ENCODE peak calls at places on chromosomes 12 and 14, in six cellular contexts. One of them, this sample, is unnamed. For H3K4me1, the result is how much of the 10 kb centered on the place peaks cover.

GRCh38 chr14:79325071-79325470 is 886.2 kb downstream of the DIO2 start:
- DNase-seq in colonic mucosa: no peak
- DNase-seq in CD8-positive, alpha-beta T cell: no peak
- DNase-seq in CD4-positive, alpha-beta memory T cell: no peak
- DNase-seq in heart left ventricle: no peak
- DNase-seq in pancreas: no peak
- DNase-seq in this sample: no peak

GRCh38 chr14:91380610-91381371 is 36.8 kb downstream of the CCDC88C start:
- DNase-seq in colonic mucosa: no peak
- DNase-seq in CD8-positive, alpha-beta T cell: no peak
- DNase-seq in CD4-positive, alpha-beta memory T cell: no peak
- DNase-seq in heart left ventricle: peak
- DNase-seq in pancreas: no peak
- DNase-seq in this sample: no peak

GRCh38 chr12:2890388-2891239 is at the start of gene TULP3:
- DNase-seq in colonic mucosa: peak
- DNase-seq in CD8-positive, alpha-beta T cell: peak
- DNase-seq in CD4-positive, alpha-beta memory T cell: peak
- DNase-seq in heart left ventricle: peak
- DNase-seq in pancreas: peak
- DNase-seq in this sample: peak

GRCh38 chr12:66269757-66270383 is 32.4 kb upstream of the HELB start:
- DNase-seq in colonic mucosa: no peak
- DNase-seq in CD8-positive, alpha-beta T cell: no peak
- DNase-seq in CD4-positive, alpha-beta memory T cell: peak
- DNase-seq in heart left ventricle: no peak
- DNase-seq in pancreas: no peak
- DNase-seq in this sample: no peak

GRCh38 chr12:1803736-1804135 is 16.6 kb upstream of the LRTM2 start:
- DNase-seq in colonic mucosa: no peak
- DNase-seq in CD8-positive, alpha-beta T cell: no peak
- DNase-seq in CD4-positive, alpha-beta memory T cell: no peak
- DNase-seq in heart left ventricle: no peak
- DNase-seq in pancreas: peak
- DNase-seq in this sample: peak

GRCh38 chr12:39692258-39692853 is 72.8 kb upstream of the ABCD2 start:
- DNase-seq in colonic mucosa: no peak
- DNase-seq in CD8-positive, alpha-beta T cell: no peak
- DNase-seq in CD4-positive, alpha-beta memory T cell: peak
- DNase-seq in heart left ventricle: no peak
- DNase-seq in pancreas: no peak
- DNase-seq in this sample: no peak

GRCh38 chr12:546920-547845 is 87.4 kb downstream of the B4GALNT3 start:
- DNase-seq in colonic mucosa: peak
- DNase-seq in CD8-positive, alpha-beta T cell: peak
- DNase-seq in CD4-positive, alpha-beta memory T cell: peak
- DNase-seq in heart left ventricle: peak
- DNase-seq in pancreas: no peak
- DNase-seq in this sample: peak

GRCh38 chr12:6946033-6946919 is 2.5 kb downstream of the C12orf57 start:
- DNase-seq in colonic mucosa: peak
- DNase-seq in CD8-positive, alpha-beta T cell: no peak
- DNase-seq in CD4-positive, alpha-beta memory T cell: peak
- DNase-seq in heart left ventricle: no peak
- DNase-seq in pancreas: peak
- DNase-seq in this sample: no peak

GRCh38 chr12:6790496-6791150 is 1.3 kb downstream of the CD4 start:
- DNase-seq in colonic mucosa: no peak
- DNase-seq in CD8-positive, alpha-beta T cell: no peak
- DNase-seq in CD4-positive, alpha-beta memory T cell: peak
- DNase-seq in heart left ventricle: no peak
- DNase-seq in pancreas: no peak
- DNase-seq in this sample: no peak

GRCh38 chr12:46300906-46301305 is 32.1 kb upstream of the SLC38A1 start:
- DNase-seq in colonic mucosa: no peak
- DNase-seq in CD8-positive, alpha-beta T cell: no peak
- DNase-seq in CD4-positive, alpha-beta memory T cell: no peak
- DNase-seq in heart left ventricle: peak
- DNase-seq in pancreas: no peak
- DNase-seq in this sample: no peak

GRCh38 chr12:38878986-38879385 is 26.4 kb downstream of the CPNE8 start:
- DNase-seq in colonic mucosa: no peak
- DNase-seq in CD8-positive, alpha-beta T cell: no peak
- DNase-seq in CD4-positive, alpha-beta memory T cell: no peak
- DNase-seq in heart left ventricle: no peak
- DNase-seq in pancreas: peak
- DNase-seq in this sample: no peak

GRCh38 chr12:88472248-88472647 is 108.0 kb downstream of the KITLG start:
- DNase-seq in colonic mucosa: no peak
- DNase-seq in CD8-positive, alpha-beta T cell: no peak
- DNase-seq in CD4-positive, alpha-beta memory T cell: no peak
- DNase-seq in heart left ventricle: no peak
- DNase-seq in pancreas: no peak
- DNase-seq in this sample: no peak

GRCh38 chr14:106657460-106657859 is 1131.1 kb downstream of the TMEM121 start:
- DNase-seq in colonic mucosa: peak
- DNase-seq in CD8-positive, alpha-beta T cell: no peak
- DNase-seq in CD4-positive, alpha-beta memory T cell: peak
- DNase-seq in heart left ventricle: no peak
- DNase-seq in pancreas: no peak
- DNase-seq in this sample: no peak

GRCh38 chr12:16385779-16386646 is 38.6 kb downstream of the MGST1 start:
- DNase-seq in colonic mucosa: peak
- DNase-seq in CD8-positive, alpha-beta T cell: no peak
- DNase-seq in CD4-positive, alpha-beta memory T cell: no peak
- DNase-seq in heart left ventricle: peak
- DNase-seq in pancreas: no peak
- DNase-seq in this sample: peak

GRCh38 chr14:75452900-75453816 is 25.3 kb downstream of the JDP2 start:
- DNase-seq in colonic mucosa: no peak
- DNase-seq in CD8-positive, alpha-beta T cell: no peak
- DNase-seq in CD4-positive, alpha-beta memory T cell: no peak
- DNase-seq in heart left ventricle: peak
- DNase-seq in pancreas: peak
- DNase-seq in this sample: peak

GRCh38 chr12:131816495-131816894 is 11.7 kb upstream of the MMP17 start:
- DNase-seq in colonic mucosa: no peak
- DNase-seq in CD8-positive, alpha-beta T cell: no peak
- DNase-seq in CD4-positive, alpha-beta memory T cell: no peak
- DNase-seq in heart left ventricle: no peak
- DNase-seq in pancreas: no peak
- DNase-seq in this sample: no peak

GRCh38 chr14:34484726-34485125 is 22.7 kb upstream of the SPTSSA start:
- DNase-seq in colonic mucosa: no peak
- DNase-seq in CD8-positive, alpha-beta T cell: no peak
- DNase-seq in CD4-positive, alpha-beta memory T cell: no peak
- DNase-seq in heart left ventricle: no peak
- DNase-seq in pancreas: no peak
- DNase-seq in this sample: no peak

GRCh38 chr12:43551971-43552559 is at the start of gene ADAMTS20:
- DNase-seq in colonic mucosa: no peak
- DNase-seq in CD8-positive, alpha-beta T cell: no peak
- DNase-seq in CD4-positive, alpha-beta memory T cell: no peak
- DNase-seq in heart left ventricle: no peak
- DNase-seq in pancreas: no peak
- DNase-seq in this sample: no peak

GRCh38 chr12:70719672-70720420 is 82.6 kb upstream of the PTPRB start:
- DNase-seq in colonic mucosa: peak
- DNase-seq in CD8-positive, alpha-beta T cell: peak
- DNase-seq in CD4-positive, alpha-beta memory T cell: peak
- DNase-seq in heart left ventricle: peak
- DNase-seq in pancreas: no peak
- DNase-seq in this sample: no peak

GRCh38 chr14:104278214-104278534 is 139.8 kb downstream of the KIF26A start:
- DNase-seq in colonic mucosa: no peak
- DNase-seq in CD8-positive, alpha-beta T cell: no peak
- DNase-seq in CD4-positive, alpha-beta memory T cell: no peak
- DNase-seq in heart left ventricle: no peak
- DNase-seq in pancreas: no peak
- DNase-seq in this sample: no peak

GRCh38 chr14:64811676-64812075 is 68.0 kb downstream of the SPTB start:
- DNase-seq in colonic mucosa: no peak
- DNase-seq in CD8-positive, alpha-beta T cell: no peak
- DNase-seq in CD4-positive, alpha-beta memory T cell: no peak
- DNase-seq in heart left ventricle: no peak
- DNase-seq in pancreas: no peak
- DNase-seq in this sample: no peak

GRCh38 chr14:81990312-81990761 is 456.7 kb upstream of the SEL1L start:
- DNase-seq in colonic mucosa: peak
- DNase-seq in CD8-positive, alpha-beta T cell: no peak
- DNase-seq in CD4-positive, alpha-beta memory T cell: peak
- DNase-seq in heart left ventricle: peak
- DNase-seq in pancreas: no peak
- DNase-seq in this sample: no peak

GRCh38 chr12:49828143-49829091 is at the start of gene NCKAP5L:
- DNase-seq in colonic mucosa: peak
- DNase-seq in CD8-positive, alpha-beta T cell: peak
- DNase-seq in CD4-positive, alpha-beta memory T cell: peak
- DNase-seq in heart left ventricle: peak
- DNase-seq in pancreas: peak
- DNase-seq in this sample: peak

GRCh38 chr12:80780746-80781145 is 64.0 kb downstream of the MYF5 start:
- DNase-seq in colonic mucosa: no peak
- DNase-seq in CD8-positive, alpha-beta T cell: no peak
- DNase-seq in CD4-positive, alpha-beta memory T cell: no peak
- DNase-seq in heart left ventricle: no peak
- DNase-seq in pancreas: no peak
- DNase-seq in this sample: no peak

GRCh38 chr12:22228022-22228875 is 106.3 kb downstream of the ST8SIA1 start:
- DNase-seq in colonic mucosa: no peak
- DNase-seq in CD8-positive, alpha-beta T cell: no peak
- DNase-seq in CD4-positive, alpha-beta memory T cell: no peak
- DNase-seq in heart left ventricle: no peak
- DNase-seq in pancreas: no peak
- DNase-seq in this sample: no peak

GRCh38 chr12:49636979-49637378 is 13.6 kb downstream of the PRPF40B start:
- DNase-seq in colonic mucosa: peak
- DNase-seq in CD8-positive, alpha-beta T cell: peak
- DNase-seq in CD4-positive, alpha-beta memory T cell: peak
- DNase-seq in heart left ventricle: peak
- DNase-seq in pancreas: no peak
- DNase-seq in this sample: peak

GRCh38 chr12:94704452-94704871 is 54.1 kb upstream of the TMCC3 start:
- DNase-seq in colonic mucosa: no peak
- DNase-seq in CD8-positive, alpha-beta T cell: no peak
- DNase-seq in CD4-positive, alpha-beta memory T cell: no peak
- DNase-seq in heart left ventricle: no peak
- DNase-seq in pancreas: no peak
- DNase-seq in this sample: no peak

GRCh38 chr14:103136388-103137271 is 13.4 kb downstream of the TNFAIP2 start:
- DNase-seq in colonic mucosa: no peak
- DNase-seq in CD8-positive, alpha-beta T cell: no peak
- DNase-seq in CD4-positive, alpha-beta memory T cell: no peak
- DNase-seq in heart left ventricle: no peak
- DNase-seq in pancreas: peak
- DNase-seq in this sample: peak

GRCh38 chr12:96198970-96199369 is 4.8 kb downstream of the ELK3 start:
- DNase-seq in colonic mucosa: no peak
- DNase-seq in CD8-positive, alpha-beta T cell: no peak
- DNase-seq in CD4-positive, alpha-beta memory T cell: peak
- DNase-seq in heart left ventricle: no peak
- DNase-seq in pancreas: no peak
- DNase-seq in this sample: no peak

GRCh38 chr12:135127-135526 is 68.6 kb downstream of the IQSEC3 start:
- DNase-seq in colonic mucosa: no peak
- DNase-seq in CD8-positive, alpha-beta T cell: no peak
- DNase-seq in CD4-positive, alpha-beta memory T cell: no peak
- DNase-seq in heart left ventricle: no peak
- DNase-seq in pancreas: no peak
- DNase-seq in this sample: no peak

DNA sequence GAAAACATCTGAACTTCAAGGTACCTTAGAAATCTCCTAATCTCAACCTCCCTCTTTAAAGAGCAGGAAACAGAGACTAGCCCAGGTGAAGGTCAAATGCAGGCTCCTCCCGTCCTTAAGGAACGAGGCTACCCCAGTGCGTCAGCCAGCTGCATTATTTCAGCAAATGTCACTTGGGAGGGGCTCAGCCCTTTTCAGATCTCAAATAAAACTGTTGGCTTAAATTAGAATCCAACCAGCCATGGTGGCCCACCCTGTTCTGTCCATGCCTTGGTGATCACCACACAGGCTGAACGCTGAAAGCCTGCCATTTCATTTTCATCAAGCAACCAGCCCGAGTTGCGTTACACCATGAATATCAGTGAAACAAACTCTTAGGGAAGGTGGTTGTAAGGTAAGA is 6.9 kb downstream of the SYNE3 start:
- DNase-seq in colonic mucosa: no peak
- DNase-seq in CD8-positive, alpha-beta T cell: no peak
- DNase-seq in CD4-positive, alpha-beta memory T cell: no peak
- DNase-seq in heart left ventricle: no peak
- DNase-seq in pancreas: no peak
- DNase-seq in this sample: no peak
- H3K4me1 ChIP-seq in colonic mucosa: under half
- H3K4me1 ChIP-seq in CD8-positive, alpha-beta T cell: half or more
- H3K4me1 ChIP-seq in CD4-positive, alpha-beta memory T cell: half or more
- H3K4me1 ChIP-seq in heart left ventricle: under half
- H3K4me1 ChIP-seq in pancreas: under half
- H3K4me1 ChIP-seq in this sample: under half

GRCh38 chr12:44750468-44750867 is 125.6 kb downstream of the NELL2 start:
- DNase-seq in colonic mucosa: no peak
- DNase-seq in CD8-positive, alpha-beta T cell: no peak
- DNase-seq in CD4-positive, alpha-beta memory T cell: no peak
- DNase-seq in heart left ventricle: no peak
- DNase-seq in pancreas: no peak
- DNase-seq in this sample: no peak
- H3K4me1 ChIP-seq in colonic mucosa: under half
- H3K4me1 ChIP-seq in CD8-positive, alpha-beta T cell: under half
- H3K4me1 ChIP-seq in CD4-positive, alpha-beta memory T cell: under half
- H3K4me1 ChIP-seq in heart left ventricle: under half
- H3K4me1 ChIP-seq in pancreas: under half
- H3K4me1 ChIP-seq in this sample: under half

GRCh38 chr12:32440120-32440865 is 40.9 kb downstream of the FGD4 start:
- DNase-seq in colonic mucosa: no peak
- DNase-seq in CD8-positive, alpha-beta T cell: no peak
- DNase-seq in CD4-positive, alpha-beta memory T cell: no peak
- DNase-seq in heart left ventricle: no peak
- DNase-seq in pancreas: no peak
- DNase-seq in this sample: no peak
- H3K4me1 ChIP-seq in colonic mucosa: under half
- H3K4me1 ChIP-seq in CD8-positive, alpha-beta T cell: under half
- H3K4me1 ChIP-seq in CD4-positive, alpha-beta memory T cell: under half
- H3K4me1 ChIP-seq in heart left ventricle: under half
- H3K4me1 ChIP-seq in pancreas: under half
- H3K4me1 ChIP-seq in this sample: under half

DNA sequence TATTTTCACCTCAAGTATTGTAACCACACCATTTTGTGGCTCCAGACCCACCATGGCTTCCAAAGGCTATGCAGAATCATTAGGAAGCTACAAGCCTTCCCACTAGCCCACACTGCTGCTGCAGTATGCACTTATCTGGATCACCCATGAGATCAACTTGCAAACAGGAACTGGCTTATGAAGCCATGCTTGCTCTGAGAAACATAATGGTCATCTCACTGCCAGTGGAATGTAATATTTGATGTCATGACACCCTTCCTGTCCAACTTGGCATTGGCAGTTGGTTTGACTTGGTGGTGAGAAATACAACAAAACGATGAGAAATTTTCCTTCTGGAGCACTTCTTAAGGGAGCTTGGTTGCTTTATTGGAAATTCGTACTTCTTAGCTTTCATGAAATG is 69.3 kb upstream of the FRMD6 start:
- DNase-seq in colonic mucosa: no peak
- DNase-seq in CD8-positive, alpha-beta T cell: no peak
- DNase-seq in CD4-positive, alpha-beta memory T cell: no peak
- DNase-seq in heart left ventricle: no peak
- DNase-seq in pancreas: no peak
- DNase-seq in this sample: no peak
- H3K4me1 ChIP-seq in colonic mucosa: under half
- H3K4me1 ChIP-seq in CD8-positive, alpha-beta T cell: under half
- H3K4me1 ChIP-seq in CD4-positive, alpha-beta memory T cell: under half
- H3K4me1 ChIP-seq in heart left ventricle: under half
- H3K4me1 ChIP-seq in pancreas: under half
- H3K4me1 ChIP-seq in this sample: under half